ENCODE peak calls at places on chromosomes 13 and 19, in ten cellular contexts. One of them, this sample, is unnamed.

GRCh38 chr13:111282425-111282824 is 38.0 kb upstream of the TEX29 start:
- DNase-seq in endodermal cell: peak; percentile 22
- DNase-seq in osteocyte: no peak
- DNase-seq in GM19239: no peak
- DNase-seq in NCI-H774: no peak
- DNase-seq in GM13977: no peak
- DNase-seq in body of pancreas: peak; percentile 66
- DNase-seq in HuH-7: no peak
- DNase-seq in T-cell: no peak
- DNase-seq in Daoy: no peak
- DNase-seq in this sample: no peak

GRCh38 chr13:40330950-40331349 is 335.5 kb downstream of the FOXO1 start:
- DNase-seq in Daoy: no peak
- DNase-seq in body of pancreas: no peak
- DNase-seq in NCI-H774: no peak
- DNase-seq in HuH-7: no peak
- DNase-seq in T-cell: no peak
- DNase-seq in endodermal cell: no peak
- DNase-seq in osteocyte: no peak
- DNase-seq in GM13977: no peak
- DNase-seq in GM19239: no peak
- DNase-seq in this sample: no peak

GRCh38 chr13:28475916-28476725 is 18.8 kb downstream of the FLT1 start:
- DNase-seq in T-cell: no peak
- DNase-seq in HuH-7: no peak
- DNase-seq in GM13977: no peak
- DNase-seq in NCI-H774: no peak
- DNase-seq in body of pancreas: no peak
- DNase-seq in Daoy: peak; percentile 72
- DNase-seq in endodermal cell: no peak
- DNase-seq in osteocyte: no peak
- DNase-seq in GM19239: no peak
- DNase-seq in this sample: no peak

GRCh38 chr13:91247768-91248167 is 99.7 kb upstream of the MIR17HG start:
- DNase-seq in endodermal cell: no peak
- DNase-seq in GM19239: no peak
- DNase-seq in Daoy: no peak
- DNase-seq in NCI-H774: no peak
- DNase-seq in HuH-7: peak; percentile 1
- DNase-seq in body of pancreas: no peak
- DNase-seq in T-cell: no peak
- DNase-seq in GM13977: peak; percentile 15
- DNase-seq in osteocyte: no peak
- DNase-seq in this sample: no peak

GRCh38 chr13:110380359-110381028 is 73.4 kb downstream of the COL4A2 start:
- DNase-seq in GM19239: no peak
- DNase-seq in GM13977: no peak
- DNase-seq in Daoy: peak; percentile 70
- DNase-seq in NCI-H774: no peak
- DNase-seq in endodermal cell: peak; percentile 61
- DNase-seq in osteocyte: no peak
- DNase-seq in T-cell: no peak
- DNase-seq in body of pancreas: no peak
- DNase-seq in HuH-7: no peak
- DNase-seq in this sample: no peak

GRCh38 chr13:99129050-99129449 is 71.6 kb upstream of the UBAC2 start:
- DNase-seq in Daoy: no peak
- DNase-seq in HuH-7: no peak
- DNase-seq in T-cell: no peak
- DNase-seq in GM13977: no peak
- DNase-seq in endodermal cell: no peak
- DNase-seq in body of pancreas: no peak
- DNase-seq in osteocyte: no peak
- DNase-seq in GM19239: no peak
- DNase-seq in NCI-H774: no peak
- DNase-seq in this sample: no peak

GRCh38 chr13:66996503-66996902 is 233.6 kb downstream of the PCDH9 start:
- DNase-seq in GM13977: no peak
- DNase-seq in body of pancreas: no peak
- DNase-seq in HuH-7: no peak
- DNase-seq in NCI-H774: no peak
- DNase-seq in osteocyte: no peak
- DNase-seq in T-cell: no peak
- DNase-seq in endodermal cell: no peak
- DNase-seq in GM19239: no peak
- DNase-seq in Daoy: no peak
- DNase-seq in this sample: no peak

GRCh38 chr13:112060899-112061366 is 6.0 kb upstream of the SOX1 start:
- DNase-seq in GM19239: no peak
- DNase-seq in Daoy: no peak
- DNase-seq in osteocyte: no peak
- DNase-seq in HuH-7: no peak
- DNase-seq in GM13977: no peak
- DNase-seq in T-cell: no peak
- DNase-seq in body of pancreas: no peak
- DNase-seq in NCI-H774: no peak
- DNase-seq in endodermal cell: peak; percentile 79
- DNase-seq in this sample: peak; percentile 52

GRCh38 chr19:32337176-32337808 is 8.1 kb upstream of the ZNF507 start:
- DNase-seq in T-cell: no peak
- DNase-seq in GM19239: no peak
- DNase-seq in GM13977: no peak
- DNase-seq in NCI-H774: no peak
- DNase-seq in endodermal cell: no peak
- DNase-seq in body of pancreas: no peak
- DNase-seq in Daoy: no peak
- DNase-seq in HuH-7: no peak
- DNase-seq in osteocyte: no peak
- DNase-seq in this sample: no peak

GRCh38 chr19:4103073-4103418 is 20.9 kb downstream of the MAP2K2 start:
- DNase-seq in Daoy: no peak
- DNase-seq in body of pancreas: no peak
- DNase-seq in endodermal cell: no peak
- DNase-seq in HuH-7: no peak
- DNase-seq in NCI-H774: no peak
- DNase-seq in T-cell: no peak
- DNase-seq in GM13977: no peak
- DNase-seq in GM19239: no peak
- DNase-seq in osteocyte: no peak
- DNase-seq in this sample: no peak

GRCh38 chr19:46373573-46374359 is 26.9 kb downstream of the PPP5C start:
- DNase-seq in T-cell: no peak
- DNase-seq in NCI-H774: peak; percentile 95
- DNase-seq in GM13977: no peak
- DNase-seq in endodermal cell: peak; percentile 94
- DNase-seq in body of pancreas: peak; percentile 96
- DNase-seq in osteocyte: peak; percentile 94
- DNase-seq in HuH-7: no peak
- DNase-seq in Daoy: peak; percentile 95
- DNase-seq in GM19239: no peak
- DNase-seq in this sample: peak; percentile 90

GRCh38 chr19:1449467-1450442 is at the start of gene APC2:
- DNase-seq in GM13977: peak; percentile 83
- DNase-seq in T-cell: peak; percentile 26
- DNase-seq in HuH-7: no peak
- DNase-seq in body of pancreas: no peak
- DNase-seq in Daoy: peak; percentile 79
- DNase-seq in GM19239: no peak
- DNase-seq in NCI-H774: peak; percentile 1
- DNase-seq in osteocyte: no peak
- DNase-seq in endodermal cell: peak; percentile 89
- DNase-seq in this sample: peak; percentile 69

GRCh38 chr13:59691501-59692066 is 472.1 kb downstream of the DIAPH3 start:
- DNase-seq in endodermal cell: no peak
- DNase-seq in osteocyte: no peak
- DNase-seq in HuH-7: no peak
- DNase-seq in GM13977: no peak
- DNase-seq in GM19239: no peak
- DNase-seq in NCI-H774: no peak
- DNase-seq in body of pancreas: no peak
- DNase-seq in T-cell: no peak
- DNase-seq in Daoy: no peak
- DNase-seq in this sample: no peak

GRCh38 chr19:46606019-46606418 is 4.9 kb downstream of the CALM3 start:
- DNase-seq in HuH-7: no peak
- DNase-seq in NCI-H774: no peak
- DNase-seq in GM19239: no peak
- DNase-seq in GM13977: no peak
- DNase-seq in osteocyte: no peak
- DNase-seq in endodermal cell: peak; percentile 22
- DNase-seq in body of pancreas: no peak
- DNase-seq in T-cell: no peak
- DNase-seq in Daoy: no peak
- DNase-seq in this sample: no peak

GRCh38 chr13:40585911-40586471 is 80.5 kb downstream of the FOXO1 start:
- DNase-seq in endodermal cell: no peak
- DNase-seq in GM19239: no peak
- DNase-seq in NCI-H774: no peak
- DNase-seq in T-cell: no peak
- DNase-seq in Daoy: no peak
- DNase-seq in HuH-7: no peak
- DNase-seq in GM13977: no peak
- DNase-seq in osteocyte: no peak
- DNase-seq in body of pancreas: no peak
- DNase-seq in this sample: peak; percentile 52

GRCh38 chr13:109146912-109147624 is 517.7 kb downstream of the MYO16 start:
- DNase-seq in GM13977: no peak
- DNase-seq in T-cell: no peak
- DNase-seq in GM19239: no peak
- DNase-seq in HuH-7: no peak
- DNase-seq in body of pancreas: no peak
- DNase-seq in NCI-H774: no peak
- DNase-seq in osteocyte: no peak
- DNase-seq in Daoy: peak; percentile 65
- DNase-seq in endodermal cell: no peak
- DNase-seq in this sample: no peak

GRCh38 chr13:28469316-28469715 is 25.6 kb downstream of the FLT1 start:
- DNase-seq in NCI-H774: no peak
- DNase-seq in Daoy: no peak
- DNase-seq in T-cell: no peak
- DNase-seq in osteocyte: no peak
- DNase-seq in HuH-7: no peak
- DNase-seq in GM13977: no peak
- DNase-seq in endodermal cell: no peak
- DNase-seq in body of pancreas: no peak
- DNase-seq in GM19239: no peak
- DNase-seq in this sample: no peak

GRCh38 chr13:78638216-78638615 is 20.7 kb downstream of the OBI1 start:
- DNase-seq in endodermal cell: no peak
- DNase-seq in GM19239: no peak
- DNase-seq in osteocyte: no peak
- DNase-seq in Daoy: no peak
- DNase-seq in body of pancreas: no peak
- DNase-seq in HuH-7: no peak
- DNase-seq in GM13977: peak; percentile 50
- DNase-seq in T-cell: no peak
- DNase-seq in NCI-H774: no peak
- DNase-seq in this sample: no peak

GRCh38 chr19:43651758-43652545 is 12.3 kb upstream of the CADM4 start:
- DNase-seq in NCI-H774: peak; percentile 43
- DNase-seq in HuH-7: peak; percentile 80
- DNase-seq in GM19239: peak; percentile 60
- DNase-seq in Daoy: peak; percentile 55
- DNase-seq in GM13977: peak; percentile 64
- DNase-seq in T-cell: no peak
- DNase-seq in osteocyte: no peak
- DNase-seq in body of pancreas: peak; percentile 73
- DNase-seq in endodermal cell: peak; percentile 87
- DNase-seq in this sample: peak; percentile 77

GRCh38 chr13:103130681-103131210 is 64.5 kb upstream of the SLC10A2 start:
- DNase-seq in T-cell: no peak
- DNase-seq in GM13977: no peak
- DNase-seq in HuH-7: no peak
- DNase-seq in NCI-H774: no peak
- DNase-seq in osteocyte: no peak
- DNase-seq in body of pancreas: no peak
- DNase-seq in endodermal cell: no peak
- DNase-seq in Daoy: no peak
- DNase-seq in GM19239: peak; percentile 12
- DNase-seq in this sample: no peak

GRCh38 chr13:59332966-59333365 is 830.8 kb downstream of the DIAPH3 start:
- DNase-seq in osteocyte: no peak
- DNase-seq in GM13977: no peak
- DNase-seq in Daoy: no peak
- DNase-seq in endodermal cell: no peak
- DNase-seq in GM19239: no peak
- DNase-seq in NCI-H774: no peak
- DNase-seq in body of pancreas: peak; percentile 37
- DNase-seq in T-cell: no peak
- DNase-seq in HuH-7: no peak
- DNase-seq in this sample: no peak

GRCh38 chr19:54114340-54114826 is 1.1 kb downstream of the TFPT start:
- DNase-seq in endodermal cell: peak; percentile 77
- DNase-seq in osteocyte: no peak
- DNase-seq in T-cell: peak; percentile 48
- DNase-seq in GM19239: peak; percentile 52
- DNase-seq in NCI-H774: peak; percentile 7
- DNase-seq in HuH-7: no peak
- DNase-seq in body of pancreas: peak; percentile 52
- DNase-seq in Daoy: peak; percentile 78
- DNase-seq in GM13977: peak; percentile 70
- DNase-seq in this sample: peak; percentile 57

GRCh38 chr19:44752816-44753618 is 4.5 kb downstream of the BCL3 start:
- DNase-seq in endodermal cell: peak; percentile 89
- DNase-seq in GM19239: peak; percentile 96
- DNase-seq in body of pancreas: peak; percentile 97
- DNase-seq in GM13977: peak; percentile 96
- DNase-seq in HuH-7: peak; percentile 96
- DNase-seq in Daoy: peak; percentile 98
- DNase-seq in osteocyte: peak; percentile 93
- DNase-seq in T-cell: peak; percentile 97
- DNase-seq in NCI-H774: peak; percentile 60
- DNase-seq in this sample: peak; percentile 75

GRCh38 chr19:32674153-32674958 is 624 bp downstream of the ANKRD27 start:
- DNase-seq in Daoy: no peak
- DNase-seq in endodermal cell: no peak
- DNase-seq in body of pancreas: no peak
- DNase-seq in GM19239: no peak
- DNase-seq in GM13977: peak; percentile 10
- DNase-seq in osteocyte: no peak
- DNase-seq in T-cell: no peak
- DNase-seq in NCI-H774: no peak
- DNase-seq in HuH-7: no peak
- DNase-seq in this sample: no peak